ENCODE peak calls at places on chromosomes 11 and 22, in ten cellular contexts. K is glutamatergic neuron, N is upper lobe of right lung, B is HCEC 1CT, P is HEK293T, R is posterior vena cava, S is fibroblast of mammary gland, F is Kasumi-1, U is C1 segment of cervical spinal cord, W is psoas muscle. T is an unnamed sample.

GRCh38 chr11:78289547-78290292 is 101.0 kb downstream of the USP35 start:
- DNase-seq in W (no peak), F (peak; percentile 27), P (no peak), U (no peak), S (no peak), K (no peak), R (no peak), B (no peak), N (no peak), T (no peak)

GRCh38 chr11:46348986-46349401 is 1.7 kb downstream of the DGKZ start:
- DNase-seq in B (no peak), P (no peak), R (no peak), F (peak; percentile 34), U (no peak), W (no peak), N (no peak), S (no peak), K (no peak), T (no peak)

GRCh38 chr11:34162856-34163255 is 57.4 kb downstream of the NAT10 start:
- DNase-seq in B (no peak), K (no peak), P (no peak), W (no peak), S (no peak), F (no peak), N (no peak), R (no peak), U (no peak), T (no peak)

GRCh38 chr11:64445651-64446050 is 86.7 kb downstream of the RPS6KA4 start:
- DNase-seq in W (no peak), N (peak; percentile 23), P (no peak), K (no peak), U (no peak), B (no peak), F (no peak), S (no peak), R (no peak), T (no peak)

GRCh38 chr22:35542157-35542971 is 1.7 kb downstream of the RASD2 start:
- DNase-seq in U (no peak), F (no peak), S (no peak), P (no peak), B (no peak), R (no peak), W (no peak), K (no peak), N (no peak), T (no peak)

GRCh38 chr22:32457031-32457430 is 7.2 kb downstream of the BPIFC start:
- DNase-seq in P (no peak), R (no peak), B (no peak), F (no peak), S (peak; percentile 40), W (no peak), N (no peak), K (no peak), U (no peak), T (no peak)

GRCh38 chr22:35651085-35651484 is 2.8 kb downstream of the APOL6 start:
- DNase-seq in R (no peak), B (no peak), N (no peak), F (no peak), W (no peak), P (no peak), K (no peak), U (no peak), S (no peak), T (no peak)

GRCh38 chr11:69257838-69258658 is 35.9 kb upstream of the MYEOV start:
- DNase-seq in N (peak; percentile 34), K (no peak), S (no peak), P (no peak), B (no peak), F (no peak), R (no peak), U (no peak), W (no peak), T (peak; percentile 26)

GRCh38 chr11:119772581-119772980 is 43.6 kb upstream of the NECTIN1 start:
- DNase-seq in F (no peak), S (no peak), P (no peak), B (no peak), N (peak; percentile 8), W (no peak), U (no peak), R (peak; percentile 24), K (no peak), T (no peak)

GRCh38 chr11:59787816-59788215 is 22.8 kb downstream of the MRPL16 start:
- DNase-seq in N (no peak), U (no peak), B (peak; percentile 48), R (no peak), K (no peak), F (no peak), S (peak; percentile 23), W (no peak), P (no peak), T (peak; percentile 41)

GRCh38 chr11:10436224-10436623 is 18.8 kb upstream of the AMPD3 start:
- DNase-seq in W (no peak), R (no peak), K (no peak), P (no peak), F (peak; percentile 97), B (no peak), N (no peak), U (no peak), S (no peak), T (no peak)

GRCh38 chr11:85619497-85619896 is 7.6 kb downstream of the DLG2 start:
- DNase-seq in K (no peak), R (no peak), W (no peak), U (no peak), F (no peak), S (peak; percentile 32), P (no peak), N (peak; percentile 71), B (no peak), T (no peak)

GRCh38 chr11:74004694-74005615 is 3.9 kb downstream of the UCP3 start:
- DNase-seq in N (no peak), S (no peak), P (no peak), W (no peak), R (peak; percentile 81), U (no peak), K (no peak), B (no peak), F (no peak), T (no peak)

GRCh38 chr22:41401781-41402648 is 20.3 kb downstream of the TEF start:
- DNase-seq in K (peak; percentile 44), F (no peak), R (no peak), B (peak; percentile 63), W (peak; percentile 76), N (peak; percentile 86), S (peak; percentile 84), U (peak; percentile 88), P (no peak), T (no peak)

GRCh38 chr11:75355051-75355450 is 3.6 kb upstream of the ARRB1 start:
- DNase-seq in R (no peak), U (no peak), N (no peak), W (no peak), K (no peak), F (no peak), B (no peak), P (no peak), S (no peak), T (no peak)

GRCh38 chr22:22697377-22698120 is 53.1 kb downstream of the GGTLC2 start:
- DNase-seq in P (no peak), B (no peak), R (no peak), F (no peak), K (no peak), W (no peak), S (no peak), N (no peak), U (no peak), T (no peak)

GRCh38 chr11:46222485-46223251 is 54.8 kb upstream of the CREB3L1 start:
- DNase-seq in W (no peak), S (peak; percentile 18), K (no peak), R (no peak), N (no peak), P (no peak), F (no peak), U (no peak), B (no peak), T (peak; percentile 51)

GRCh38 chr11:44990665-44991064 is 40.0 kb upstream of the TP53I11 start:
- DNase-seq in U (no peak), S (no peak), K (no peak), P (no peak), F (no peak), R (peak; percentile 47), N (no peak), B (no peak), W (no peak), T (no peak)

GRCh38 chr11:130110325-130111108 is 40.8 kb downstream of the APLP2 start:
- DNase-seq in R (no peak), P (no peak), K (no peak), N (no peak), S (no peak), U (no peak), F (no peak), B (no peak), W (no peak), T (no peak)

GRCh38 chr11:47691979-47692378 is 23.2 kb downstream of the AGBL2 start:
- DNase-seq in N (no peak), B (no peak), K (no peak), R (no peak), P (no peak), U (no peak), F (no peak), W (no peak), S (no peak), T (no peak)

GRCh38 chr11:100910808-100911207 is 218.8 kb downstream of the PGR start:
- DNase-seq in B (no peak), N (no peak), U (no peak), W (no peak), P (no peak), F (no peak), R (no peak), S (no peak), K (no peak), T (no peak)

GRCh38 chr22:42326301-42326700 is 55.8 kb upstream of the TCF20 start:
- DNase-seq in R (no peak), K (no peak), U (no peak), P (no peak), N (no peak), F (no peak), B (no peak), W (no peak), S (no peak), T (no peak)

GRCh38 chr22:27331526-27332281 is 469.9 kb downstream of the MN1 start:
- DNase-seq in K (peak; percentile 41), N (peak; percentile 84), W (peak; percentile 41), P (peak; percentile 44), S (peak; percentile 28), B (no peak), U (no peak), F (no peak), R (peak; percentile 91), T (peak; percentile 44)

GRCh38 chr22:49827853-49828598 is at the start of gene BRD1:
- DNase-seq in P (peak; percentile 73), W (peak; percentile 73), F (peak; percentile 19), S (peak; percentile 50), R (no peak), U (peak; percentile 18), K (peak; percentile 72), B (peak; percentile 52), N (peak; percentile 82), T (peak; percentile 61)

GRCh38 chr11:15711311-15711710 is 596.6 kb downstream of the INSC start:
- DNase-seq in K (no peak), N (no peak), W (no peak), S (no peak), B (no peak), P (no peak), R (no peak), F (no peak), U (no peak), T (peak; percentile 72)

GRCh38 chr22:36366291-36366708 is 21.5 kb downstream of the MYH9 start:
- DNase-seq in U (no peak), F (no peak), P (no peak), B (peak; percentile 69), N (no peak), K (no peak), S (peak; percentile 64), R (no peak), W (no peak), T (peak; percentile 79)

GRCh38 chr22:48708558-48709245 is 1119.0 kb downstream of the BRD1 start:
- DNase-seq in R (peak; percentile 78), F (no peak), S (no peak), B (no peak), P (no peak), K (no peak), W (no peak), U (no peak), N (peak; percentile 32), T (no peak)

GRCh38 chr11:60145677-60146076 is 37.2 kb downstream of the MS4A6A start:
- DNase-seq in S (no peak), N (no peak), K (no peak), R (no peak), B (no peak), P (no peak), W (no peak), F (no peak), U (no peak), T (no peak)

T was measured in mesendoderm.